ENCODE peak calls at places on chromosomes 6 and 20, in seven cellular contexts. C, F, Z, P, N, Q and X are unnamed samples.

GRCh38 chr20:25586877-25587276 is 1.5 kb upstream of the NINL start:
- DNase-seq in Z (no peak), P (no peak), F (no peak), C (no peak), N (no peak), Q (no peak), X (no peak)

GRCh38 chr6:111776236-111777189 is 96.7 kb downstream of the FYN start:
- DNase-seq in F (no peak), N (no peak), C (no peak), Z (no peak), P (no peak), Q (no peak), X (no peak)

GRCh38 chr6:56349196-56349595 is 101.8 kb upstream of the COL21A1 start:
- DNase-seq in C (no peak), F (no peak), Z (no peak), N (no peak), Q (no peak), P (no peak), X (no peak)

GRCh38 chr6:131427441-131428051 is 145.5 kb upstream of the ARG1 start:
- DNase-seq in Z (no peak), C (no peak), P (no peak), N (no peak), F (peak; percentile 68), Q (no peak), X (no peak)

GRCh38 chr6:157831424-157832249 is 8.6 kb downstream of the SNX9 start:
- DNase-seq in Z (no peak), F (no peak), C (no peak), P (no peak), N (no peak), Q (no peak), X (no peak)

GRCh38 chr6:96907498-96907897 is 9.8 kb upstream of the NDUFAF4 start:
- DNase-seq in Q (no peak), P (no peak), N (no peak), C (no peak), F (no peak), Z (no peak), X (peak; percentile 22)

GRCh38 chr6:14917101-14917500 is 328.8 kb upstream of the JARID2 start:
- DNase-seq in F (no peak), Z (no peak), P (no peak), C (no peak), N (no peak), Q (no peak), X (no peak)

GRCh38 chr6:56101141-56101553 is 146.2 kb downstream of the COL21A1 start:
- DNase-seq in Q (no peak), C (peak; percentile 41), F (no peak), P (no peak), N (no peak), Z (no peak), X (no peak)

GRCh38 chr6:125810435-125810834 is 19.7 kb downstream of the NCOA7 start:
- DNase-seq in P (no peak), Q (no peak), N (no peak), C (no peak), Z (no peak), F (no peak), X (no peak)

GRCh38 chr6:3329491-3330051 is 70.8 kb downstream of the PSMG4 start:
- DNase-seq in Z (no peak), C (no peak), Q (no peak), P (no peak), F (no peak), N (no peak), X (no peak)

GRCh38 chr6:157267109-157267611 is 56.2 kb downstream of the TMEM242 start:
- DNase-seq in F (no peak), Z (no peak), C (no peak), Q (no peak), N (no peak), P (no peak), X (no peak)

GRCh38 chr20:35342154-35342769 is 50.0 kb upstream of the FAM83C start:
- DNase-seq in F (no peak), Z (peak; percentile 30), N (no peak), C (no peak), Q (no peak), P (no peak), X (no peak)

GRCh38 chr6:134131530-134132139 is 79.2 kb upstream of the SLC2A12 start:
- DNase-seq in Z (no peak), C (no peak), N (no peak), F (no peak), Q (no peak), P (no peak), X (no peak)

GRCh38 chr20:47635256-47635655 is 133.6 kb downstream of the NCOA3 start:
- DNase-seq in N (no peak), P (no peak), Q (no peak), F (no peak), Z (no peak), C (no peak), X (no peak)

GRCh38 chr6:121879149-121879548 is 443.7 kb downstream of the GJA1 start:
- DNase-seq in Q (no peak), N (no peak), Z (no peak), F (no peak), C (no peak), P (no peak), X (no peak)

GRCh38 chr6:2476376-2476775 is 231.0 kb upstream of the GMDS start:
- DNase-seq in C (peak; percentile 22), F (peak; percentile 37), P (no peak), Z (no peak), N (no peak), Q (no peak), X (no peak)

GRCh38 chr6:165615629-165616028 is 47.4 kb downstream of the PDE10A start:
- DNase-seq in Q (no peak), N (no peak), C (no peak), Z (no peak), P (no peak), F (peak; percentile 63), X (no peak)

GRCh38 chr6:99331531-99331930 is 17.9 kb downstream of the FAXC start:
- DNase-seq in Q (no peak), F (no peak), P (no peak), Z (no peak), C (no peak), N (no peak), X (no peak)

GRCh38 chr20:56358600-56359211 is at the start of gene FAM210B:
- DNase-seq in F (peak; percentile 90), N (peak; percentile 97), C (peak; percentile 73), Q (peak; percentile 88), P (peak; percentile 94), Z (peak; percentile 81), X (peak; percentile 93)
- TF ChIP-seq POLR2A in F (peak; percentile 62), N (peak; percentile 71), C (no peak), Q (no peak), P (peak; percentile 59), Z (no peak), X (peak; percentile 5)

GRCh38 chr6:36745283-36745682 is 47.7 kb downstream of the RAB44 start:
- DNase-seq in N (no peak), Z (no peak), P (no peak), F (no peak), C (no peak), Q (no peak), X (no peak)

GRCh38 chr6:36742146-36742545 is 44.5 kb downstream of the RAB44 start:
- DNase-seq in C (no peak), Q (no peak), F (no peak), N (peak; percentile 80), P (no peak), Z (no peak), X (no peak)

GRCh38 chr6:36740818-36741179 is 43.2 kb downstream of the RAB44 start:
- DNase-seq in C (no peak), P (no peak), Z (no peak), F (no peak), N (no peak), Q (no peak), X (no peak)

GRCh38 chr6:36743538-36744441 is 46.2 kb downstream of the RAB44 start:
- DNase-seq in Z (no peak), C (no peak), P (no peak), Q (peak; percentile 59), F (no peak), N (no peak), X (no peak)

DNA sequence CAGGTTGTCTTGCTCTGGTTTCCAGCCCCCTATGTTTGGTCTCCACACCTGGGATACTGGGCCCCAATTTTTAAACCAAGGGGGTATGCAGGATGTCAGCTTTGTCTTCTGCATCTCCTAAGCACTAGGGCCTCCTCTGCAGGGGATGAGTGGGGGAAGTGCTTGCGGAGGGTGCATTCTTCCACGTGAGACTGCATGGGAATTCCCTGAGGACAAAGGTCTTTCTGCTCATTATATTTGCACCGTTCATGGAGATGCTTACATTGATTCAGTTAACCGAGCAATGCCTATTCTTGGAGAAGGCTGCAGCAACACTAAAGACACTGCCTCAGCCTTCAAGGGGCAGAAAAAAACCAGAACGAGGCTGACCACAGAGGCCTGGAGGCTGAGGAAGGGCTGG is 45.4 kb downstream of the RAB44 start:
- DNase-seq in F (no peak), N (no peak), P (no peak), Z (no peak), Q (no peak), C (no peak), X (no peak)
- H3K4me1 ChIP-seq in F (no peaks in the 10 kb centered on the region), N (no peaks in the 10 kb centered on the region), P (peaks cover 4% of the 10 kb centered on the region), Z (peaks cover 26% of the 10 kb centered on the region), Q (peaks cover 14% of the 10 kb centered on the region), C (no peaks in the 10 kb centered on the region), X (no peaks in the 10 kb centered on the region)

DNA sequence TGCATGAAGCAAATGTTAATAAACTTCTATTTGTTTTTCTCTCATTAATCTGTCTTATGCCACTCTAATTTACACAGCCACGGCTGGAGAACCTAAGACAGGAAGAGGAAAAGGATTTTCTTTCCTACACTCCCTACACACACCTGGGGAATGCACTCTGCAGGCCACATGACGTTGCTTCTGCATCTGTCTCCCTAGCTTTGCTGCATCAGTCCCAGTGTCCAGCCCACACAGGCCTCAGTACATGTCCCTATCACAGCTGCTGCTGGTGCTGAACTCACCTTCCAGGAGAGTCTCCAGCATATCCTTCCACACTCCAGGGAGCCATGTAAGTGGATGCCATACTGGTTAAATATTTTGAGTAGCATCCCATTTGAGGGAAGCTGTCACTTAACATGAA is 13.4 kb downstream of the OR2H2 start:
- DNase-seq in C (no peak), P (no peak), N (no peak), F (no peak), Z (no peak), Q (no peak), X (no peak)
- TF ChIP-seq POLR2A in C (no peak), P (no peak), N (no peak), F (no peak), Z (no peak), Q (no peak), X (no peak)

GRCh38 chr6:36068012-36068392 is 40.4 kb downstream of the MAPK14 start:
- DNase-seq in N (no peak), Z (no peak), C (no peak), F (no peak), P (no peak), Q (no peak), X (no peak)
- H3K4me1 ChIP-seq in N (peaks cover 37% of the 10 kb centered on the region), Z (peaks cover 4% of the 10 kb centered on the region), C (peaks cover 6% of the 10 kb centered on the region), F (peaks cover 56% of the 10 kb centered on the region), P (peaks cover 3% of the 10 kb centered on the region), Q (peaks cover 99% of the 10 kb centered on the region), X (peaks cover 8% of the 10 kb centered on the region)

GRCh38 chr20:43462369-43463132 is 4.9 kb downstream of the SRSF6 start:
- DNase-seq in N (no peak), C (no peak), P (no peak), F (peak; percentile 23), Z (no peak), Q (no peak), X (no peak)
- TF ChIP-seq POLR2A in N (no peak), C (no peak), P (no peak), F (no peak), Z (no peak), Q (no peak), X (no peak)